ENCODE peak calls at places on chromosome 5, in eight cellular contexts. K is stomach, F is GM12878, P is K562, E is prostate gland, Z is HepG2, I is esophagus muscularis mucosa, Y is Panc1. D is an unnamed sample.

GRCh38 chr5:145681686-145682085 is 153.5 kb downstream of the PRELID2 start:
- DNase-seq in K (peak; percentile 41), F (peak; percentile 32), P (peak; percentile 78), E (peak; percentile 22), Z (peak; percentile 83), I (no peak), Y (peak; percentile 58), D (no peak)

GRCh38 chr5:36611520-36612274 is 5.3 kb downstream of the SLC1A3 start:
- DNase-seq in K (no peak), F (no peak), P (no peak), E (no peak), Z (no peak), I (no peak), Y (no peak), D (no peak)

GRCh38 chr5:160565376-160565775 is 143.7 kb downstream of the PTTG1 start:
- DNase-seq in K (no peak), F (no peak), P (no peak), E (no peak), Z (no peak), I (peak; percentile 80), Y (no peak), D (no peak)

GRCh38 chr5:119347996-119348395 is 7.8 kb upstream of the TNFAIP8 start:
- DNase-seq in K (no peak), F (no peak), P (no peak), E (no peak), Z (no peak), I (no peak), Y (no peak), D (no peak)

GRCh38 chr5:172505840-172506638 is 51.7 kb upstream of the SH3PXD2B start:
- DNase-seq in K (no peak), F (no peak), P (no peak), E (no peak), Z (no peak), I (peak; percentile 64), Y (no peak), D (peak; percentile 42)

GRCh38 chr5:95891499-95891898 is 69.0 kb upstream of the GLRX start:
- DNase-seq in K (no peak), F (no peak), P (no peak), E (no peak), Z (no peak), I (no peak), Y (no peak), D (no peak)

GRCh38 chr5:378976-379742 is 57.6 kb downstream of the AHRR start:
- DNase-seq in K (no peak), F (peak; percentile 44), P (no peak), E (peak; percentile 1), Z (no peak), I (no peak), Y (no peak), D (no peak)

GRCh38 chr5:42555010-42555409 is 131.8 kb downstream of the GHR start:
- DNase-seq in K (no peak), F (no peak), P (no peak), E (no peak), Z (peak; percentile 2), I (no peak), Y (no peak), D (no peak)

GRCh38 chr5:109476292-109476691 is 66.5 kb upstream of the PJA2 start:
- DNase-seq in K (no peak), F (no peak), P (no peak), E (no peak), Z (no peak), I (no peak), Y (no peak), D (no peak)

GRCh38 chr5:29054282-29054681 is 2015.9 kb upstream of the CDH9 start:
- DNase-seq in K (no peak), F (no peak), P (no peak), E (no peak), Z (no peak), I (no peak), Y (no peak), D (no peak)

GRCh38 chr5:89253931-89254330 is 370.9 kb upstream of the MEF2C start:
- DNase-seq in K (no peak), F (no peak), P (no peak), E (no peak), Z (no peak), I (no peak), Y (no peak), D (no peak)

DNA sequence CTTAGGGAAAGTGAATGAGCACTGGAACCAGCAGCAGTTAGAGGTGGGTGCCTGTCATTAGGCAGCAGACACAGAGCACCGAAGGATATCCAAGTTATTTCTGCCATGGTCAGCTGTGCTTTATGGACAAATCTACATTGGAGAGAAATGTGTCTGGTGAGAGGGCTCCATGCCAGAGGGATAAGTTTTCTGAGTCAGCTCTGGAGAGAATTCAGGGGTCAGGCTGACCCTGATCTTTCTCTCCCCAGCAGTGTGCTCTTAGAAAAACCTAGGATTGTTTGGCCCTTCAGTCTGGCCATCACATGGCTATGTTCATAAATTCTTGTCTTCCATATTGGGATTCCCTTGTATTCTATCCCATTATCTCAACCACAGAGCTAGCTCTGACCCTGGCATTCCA is 8.9 kb upstream of the IL17B start:
- DNase-seq in K (no peak), F (no peak), P (no peak), E (no peak), Z (no peak), I (no peak), Y (no peak), D (no peak)
- TF ChIP-seq POLR2AphosphoS5 in K (no peak), F (no peak), P (no peak), E (peak; percentile 46), Z (no peak), I (no peak), Y (no peak), D (no peak)

GRCh38 chr5:19790811-19791466 is 197.1 kb downstream of the CDH18 start:
- DNase-seq in K (no peak), F (no peak), P (no peak), E (no peak), Z (no peak), I (no peak), Y (no peak), D (no peak)

DNA sequence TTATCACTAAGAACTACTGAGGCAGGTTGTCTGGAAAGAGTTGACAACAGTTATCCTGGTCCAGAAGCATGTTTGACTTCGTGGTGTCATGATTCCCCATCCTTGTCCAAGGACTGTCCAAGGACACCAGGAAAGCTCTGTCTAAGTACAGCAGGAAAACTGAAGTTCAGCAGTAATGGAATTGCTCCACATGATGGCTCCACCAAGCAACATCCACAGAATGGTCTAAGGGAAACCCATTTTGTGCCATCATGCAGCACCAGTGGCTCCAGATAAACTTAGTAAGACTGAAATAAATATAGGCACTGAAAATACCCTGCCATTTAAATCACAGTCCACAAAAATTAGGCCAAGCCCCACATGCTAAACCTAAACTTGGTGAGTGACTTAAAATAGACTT is 192.8 kb downstream of the CDH18 start:
- DNase-seq in K (no peak), F (no peak), P (no peak), E (no peak), Z (peak; percentile 3), I (no peak), Y (peak; percentile 51), D (no peak)
- TF ChIP-seq CTCF in K (no peak), F (no peak), P (no peak), E (no peak), Z (peak; percentile 34), I (no peak), Y (peak; percentile 26), D (no peak)

GRCh38 chr5:180169246-180170110 is 39.5 kb downstream of the RASGEF1C start:
- DNase-seq in K (no peak), F (no peak), P (no peak), E (no peak), Z (no peak), I (no peak), Y (no peak), D (no peak)

GRCh38 chr5:180171568-180172094 is 37.4 kb downstream of the RASGEF1C start:
- DNase-seq in K (no peak), F (no peak), P (no peak), E (no peak), Z (no peak), I (no peak), Y (no peak), D (no peak)

GRCh38 chr5:180170111-180170809 is 38.8 kb downstream of the RASGEF1C start:
- DNase-seq in K (no peak), F (no peak), P (no peak), E (no peak), Z (no peak), I (no peak), Y (no peak), D (no peak)

GRCh38 chr5:180172447-180173197 is 36.4 kb downstream of the RASGEF1C start:
- DNase-seq in K (no peak), F (no peak), P (no peak), E (no peak), Z (peak; percentile 73), I (no peak), Y (no peak), D (no peak)

DNA sequence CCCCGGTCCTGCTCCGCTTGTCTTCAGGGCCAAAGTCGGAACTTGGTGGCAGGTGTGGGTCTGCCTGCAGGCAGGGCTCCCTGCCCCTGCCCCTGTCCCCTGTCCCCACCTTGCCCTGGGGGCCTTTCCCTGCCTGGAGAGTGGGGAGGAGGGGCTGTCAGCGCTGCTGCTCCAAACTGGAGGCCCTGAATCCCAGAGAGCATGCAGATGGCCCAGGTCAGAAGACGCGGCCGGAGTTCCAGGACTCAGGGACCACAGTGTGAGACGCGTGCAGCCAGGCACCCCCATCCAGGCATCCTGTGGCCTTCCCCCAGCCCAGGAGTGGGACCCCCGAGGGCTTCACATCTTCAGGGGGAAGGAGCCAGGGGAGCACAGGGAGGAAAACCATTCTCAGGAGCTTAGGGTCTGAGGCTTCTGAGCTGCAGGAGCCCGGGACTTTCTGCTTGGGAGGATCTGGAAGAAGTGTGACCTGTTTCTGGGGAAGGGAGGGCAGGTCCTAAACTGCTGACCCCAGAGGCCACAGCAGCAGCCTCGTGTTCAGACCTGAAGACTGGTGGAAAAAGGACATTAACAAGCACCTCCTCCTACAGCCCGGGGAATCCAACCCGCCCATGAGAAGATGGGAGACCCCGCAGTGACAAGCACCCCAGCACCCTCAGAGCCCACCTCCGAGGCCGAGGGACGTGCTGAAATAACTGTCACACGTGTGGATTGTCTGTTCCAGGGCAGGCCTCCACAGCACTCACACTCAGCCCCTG is 38.0 kb downstream of the RASGEF1C start:
- DNase-seq in K (no peak), F (no peak), P (no peak), E (no peak), Z (no peak), I (no peak), Y (no peak), D (no peak)
- H3K27me3 ChIP-seq in K (no peaks in the 10 kb centered on the region), F (no peaks in the 10 kb centered on the region), P (peaks cover 30% of the 10 kb centered on the region), E (no peaks in the 10 kb centered on the region), Z (peaks cover 30% of the 10 kb centered on the region), I (peaks cover 43% of the 10 kb centered on the region), Y (no peaks in the 10 kb centered on the region), D (no peaks in the 10 kb centered on the region)

GRCh38 chr5:176548967-176549444 is at the start of gene CDHR2:
- DNase-seq in K (no peak), F (no peak), P (no peak), E (no peak), Z (peak; percentile 85), I (no peak), Y (no peak), D (no peak)

GRCh38 chr5:176547811-176548210 is 1.3 kb upstream of the CDHR2 start:
- DNase-seq in K (peak; percentile 58), F (no peak), P (no peak), E (no peak), Z (peak; percentile 78), I (no peak), Y (no peak), D (no peak)

GRCh38 chr5:176545388-176545736 is 3.8 kb upstream of the CDHR2 start:
- DNase-seq in K (no peak), F (no peak), P (no peak), E (no peak), Z (no peak), I (no peak), Y (no peak), D (no peak)

GRCh38 chr5:176543428-176544182 is 5.5 kb upstream of the CDHR2 start:
- DNase-seq in K (peak; percentile 82), F (no peak), P (peak; percentile 79), E (peak; percentile 55), Z (no peak), I (no peak), Y (no peak), D (no peak)

GRCh38 chr5:176545737-176546509 is 3.2 kb upstream of the CDHR2 start:
- DNase-seq in K (peak; percentile 64), F (no peak), P (no peak), E (no peak), Z (peak; percentile 67), I (no peak), Y (no peak), D (no peak)
- TF ChIP-seq POLR2AphosphoS5 in K (peak; percentile 74), F (no peak), P (no peak), E (no peak), Z (no peak), I (no peak), Y (no peak), D (no peak)

D was measured in vagina.